ENCODE peak calls at places on chromosome 22, in six cellular contexts. One of them, this sample, is unnamed.

GRCh38 chr22:25064894-25065560 is 112.5 kb downstream of the KIAA1671 start:
- DNase-seq in pancreas: no peak
- DNase-seq in chondrocyte: no peak
- DNase-seq in AG10803: no peak
- DNase-seq in WERI-Rb-1: no peak
- DNase-seq in progenitor cell of endocrine pancreas: no peak
- DNase-seq in this sample: no peak

GRCh38 chr22:37283393-37283937 is 1.2 kb downstream of the CYTH4 start:
- DNase-seq in pancreas: no peak
- DNase-seq in chondrocyte: no peak
- DNase-seq in AG10803: no peak
- DNase-seq in WERI-Rb-1: no peak
- DNase-seq in progenitor cell of endocrine pancreas: no peak
- DNase-seq in this sample: no peak

GRCh38 chr22:38311331-38311635 is 6.0 kb downstream of the CSNK1E start:
- DNase-seq in pancreas: no peak
- DNase-seq in chondrocyte: no peak
- DNase-seq in AG10803: peak
- DNase-seq in WERI-Rb-1: no peak
- DNase-seq in progenitor cell of endocrine pancreas: no peak
- DNase-seq in this sample: no peak

GRCh38 chr22:39661842-39662676 is 91.5 kb downstream of the CACNA1I start:
- DNase-seq in pancreas: peak
- DNase-seq in chondrocyte: no peak
- DNase-seq in AG10803: no peak
- DNase-seq in WERI-Rb-1: no peak
- DNase-seq in progenitor cell of endocrine pancreas: peak
- DNase-seq in this sample: no peak

GRCh38 chr22:38070250-38070921 is 13.2 kb downstream of the PICK1 start:
- DNase-seq in pancreas: no peak
- DNase-seq in chondrocyte: no peak
- DNase-seq in AG10803: no peak
- DNase-seq in WERI-Rb-1: peak
- DNase-seq in progenitor cell of endocrine pancreas: no peak
- DNase-seq in this sample: no peak

GRCh38 chr22:31449521-31449920 is 40.1 kb downstream of the EIF4ENIF1 start:
- DNase-seq in pancreas: no peak
- DNase-seq in chondrocyte: no peak
- DNase-seq in AG10803: peak
- DNase-seq in WERI-Rb-1: no peak
- DNase-seq in progenitor cell of endocrine pancreas: no peak
- DNase-seq in this sample: no peak

GRCh38 chr22:19518568-19519030 is 5.6 kb downstream of the CLDN5 start:
- DNase-seq in pancreas: no peak
- DNase-seq in chondrocyte: peak
- DNase-seq in AG10803: no peak
- DNase-seq in WERI-Rb-1: no peak
- DNase-seq in progenitor cell of endocrine pancreas: no peak
- DNase-seq in this sample: no peak

GRCh38 chr22:37121887-37122591 is 12.5 kb upstream of the TMPRSS6 start:
- DNase-seq in pancreas: no peak
- DNase-seq in chondrocyte: no peak
- DNase-seq in AG10803: peak
- DNase-seq in WERI-Rb-1: no peak
- DNase-seq in progenitor cell of endocrine pancreas: no peak
- DNase-seq in this sample: no peak

GRCh38 chr22:42770941-42771647 is 50.4 kb upstream of the A4GALT start:
- DNase-seq in pancreas: no peak
- DNase-seq in chondrocyte: no peak
- DNase-seq in AG10803: no peak
- DNase-seq in WERI-Rb-1: no peak
- DNase-seq in progenitor cell of endocrine pancreas: no peak
- DNase-seq in this sample: no peak

GRCh38 chr22:38823637-38824036 is 20.2 kb downstream of the NPTXR start:
- DNase-seq in pancreas: no peak
- DNase-seq in chondrocyte: no peak
- DNase-seq in AG10803: no peak
- DNase-seq in WERI-Rb-1: no peak
- DNase-seq in progenitor cell of endocrine pancreas: no peak
- DNase-seq in this sample: no peak

GRCh38 chr22:50184004-50184461 is 1.7 kb upstream of the TRABD start:
- DNase-seq in pancreas: peak
- DNase-seq in chondrocyte: no peak
- DNase-seq in AG10803: peak
- DNase-seq in WERI-Rb-1: peak
- DNase-seq in progenitor cell of endocrine pancreas: no peak
- DNase-seq in this sample: no peak

GRCh38 chr22:39148727-39149535 is 3.5 kb downstream of the CBX7 start:
- DNase-seq in pancreas: no peak
- DNase-seq in chondrocyte: no peak
- DNase-seq in AG10803: no peak
- DNase-seq in WERI-Rb-1: no peak
- DNase-seq in progenitor cell of endocrine pancreas: no peak
- DNase-seq in this sample: no peak

GRCh38 chr22:37428649-37429586 is 1.6 kb upstream of the ELFN2 start:
- DNase-seq in pancreas: no peak
- DNase-seq in chondrocyte: no peak
- DNase-seq in AG10803: peak
- DNase-seq in WERI-Rb-1: peak
- DNase-seq in progenitor cell of endocrine pancreas: peak
- DNase-seq in this sample: peak

GRCh38 chr22:49031746-49032330 is 795.8 kb downstream of the BRD1 start:
- DNase-seq in pancreas: no peak
- DNase-seq in chondrocyte: peak
- DNase-seq in AG10803: no peak
- DNase-seq in WERI-Rb-1: no peak
- DNase-seq in progenitor cell of endocrine pancreas: no peak
- DNase-seq in this sample: no peak

GRCh38 chr22:42820075-42820763 is 36.9 kb downstream of the ARFGAP3 start:
- DNase-seq in pancreas: no peak
- DNase-seq in chondrocyte: no peak
- DNase-seq in AG10803: peak
- DNase-seq in WERI-Rb-1: no peak
- DNase-seq in progenitor cell of endocrine pancreas: no peak
- DNase-seq in this sample: no peak

GRCh38 chr22:49166211-49166610 is 661.5 kb downstream of the BRD1 start:
- DNase-seq in pancreas: no peak
- DNase-seq in chondrocyte: no peak
- DNase-seq in AG10803: no peak
- DNase-seq in WERI-Rb-1: no peak
- DNase-seq in progenitor cell of endocrine pancreas: no peak
- DNase-seq in this sample: no peak

GRCh38 chr22:50225200-50225969 is 19.4 kb downstream of the TUBGCP6 start:
- DNase-seq in pancreas: peak
- DNase-seq in chondrocyte: no peak
- DNase-seq in AG10803: no peak
- DNase-seq in WERI-Rb-1: no peak
- DNase-seq in progenitor cell of endocrine pancreas: no peak
- DNase-seq in this sample: no peak

GRCh38 chr22:50064453-50064852 is 6.4 kb upstream of the TTLL8 start:
- DNase-seq in pancreas: no peak
- DNase-seq in chondrocyte: no peak
- DNase-seq in AG10803: no peak
- DNase-seq in WERI-Rb-1: no peak
- DNase-seq in progenitor cell of endocrine pancreas: no peak
- DNase-seq in this sample: no peak

GRCh38 chr22:38774496-38775166 is 18.8 kb upstream of the SUN2 start:
- DNase-seq in pancreas: no peak
- DNase-seq in chondrocyte: no peak
- DNase-seq in AG10803: no peak
- DNase-seq in WERI-Rb-1: no peak
- DNase-seq in progenitor cell of endocrine pancreas: no peak
- DNase-seq in this sample: no peak

GRCh38 chr22:20296598-20296997 is 23.3 kb downstream of the DGCR6L start:
- DNase-seq in pancreas: no peak
- DNase-seq in chondrocyte: no peak
- DNase-seq in AG10803: no peak
- DNase-seq in WERI-Rb-1: no peak
- DNase-seq in progenitor cell of endocrine pancreas: no peak
- DNase-seq in this sample: no peak

GRCh38 chr22:33526434-33527107 is 393.7 kb downstream of the LARGE1 start:
- DNase-seq in pancreas: peak
- DNase-seq in chondrocyte: no peak
- DNase-seq in AG10803: no peak
- DNase-seq in WERI-Rb-1: no peak
- DNase-seq in progenitor cell of endocrine pancreas: no peak
- DNase-seq in this sample: no peak

DNA sequence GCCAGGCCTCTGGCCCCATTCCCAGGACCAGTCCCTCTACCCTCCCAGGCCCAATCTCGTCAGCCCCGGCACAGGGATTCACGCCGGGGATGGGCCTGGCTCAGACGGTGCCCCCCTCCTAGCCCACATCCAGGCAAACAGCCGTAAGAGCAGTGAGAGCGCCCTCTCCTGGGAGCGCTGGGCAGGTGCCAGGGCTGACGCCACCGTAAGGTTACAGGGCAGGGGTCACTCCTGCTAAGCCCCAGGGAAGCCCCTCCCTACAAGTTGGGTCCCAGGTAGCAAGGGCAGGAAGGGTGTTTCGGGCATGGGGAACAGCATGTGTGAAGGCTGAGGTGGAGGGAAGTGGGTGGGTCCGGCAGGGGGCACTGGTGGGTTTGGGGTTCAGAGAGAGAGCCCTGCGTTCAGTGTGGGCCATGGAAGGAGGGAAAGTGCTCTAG is 19.2 kb upstream of the PPARA start:
- DNase-seq in pancreas: no peak
- DNase-seq in chondrocyte: no peak
- DNase-seq in AG10803: no peak
- DNase-seq in WERI-Rb-1: no peak
- DNase-seq in progenitor cell of endocrine pancreas: no peak
- DNase-seq in this sample: no peak
- TF ChIP-seq CTCF in pancreas: no peak
- TF ChIP-seq CTCF in chondrocyte: peak
- TF ChIP-seq CTCF in AG10803: peak
- TF ChIP-seq CTCF in WERI-Rb-1: peak
- TF ChIP-seq CTCF in progenitor cell of endocrine pancreas: peak
- TF ChIP-seq CTCF in this sample: peak

DNA sequence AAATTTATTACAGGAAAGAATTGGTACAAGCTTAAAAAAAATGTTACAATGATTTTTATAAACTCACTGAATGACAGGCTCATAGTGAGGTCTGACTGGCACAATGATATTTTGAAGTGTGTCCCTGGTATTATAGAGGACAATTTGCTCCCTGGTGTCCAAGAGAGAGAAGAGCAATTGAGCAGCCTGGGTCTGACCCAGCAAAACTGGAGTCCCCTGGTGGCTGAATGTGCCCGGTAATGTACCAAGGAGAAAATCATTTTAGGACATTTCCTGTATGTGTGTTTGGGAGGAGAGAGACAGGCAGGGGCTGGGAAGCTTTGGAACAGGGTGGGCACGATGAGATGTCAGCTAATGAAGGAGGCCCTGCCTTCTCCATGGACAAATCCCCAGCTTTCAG is 125.3 kb downstream of the APOL5 start:
- DNase-seq in pancreas: no peak
- DNase-seq in chondrocyte: no peak
- DNase-seq in AG10803: peak
- DNase-seq in WERI-Rb-1: peak
- DNase-seq in progenitor cell of endocrine pancreas: no peak
- DNase-seq in this sample: peak
- TF ChIP-seq CTCF in pancreas: peak
- TF ChIP-seq CTCF in chondrocyte: peak
- TF ChIP-seq CTCF in AG10803: peak
- TF ChIP-seq CTCF in WERI-Rb-1: peak
- TF ChIP-seq CTCF in progenitor cell of endocrine pancreas: peak
- TF ChIP-seq CTCF in this sample: peak

DNA sequence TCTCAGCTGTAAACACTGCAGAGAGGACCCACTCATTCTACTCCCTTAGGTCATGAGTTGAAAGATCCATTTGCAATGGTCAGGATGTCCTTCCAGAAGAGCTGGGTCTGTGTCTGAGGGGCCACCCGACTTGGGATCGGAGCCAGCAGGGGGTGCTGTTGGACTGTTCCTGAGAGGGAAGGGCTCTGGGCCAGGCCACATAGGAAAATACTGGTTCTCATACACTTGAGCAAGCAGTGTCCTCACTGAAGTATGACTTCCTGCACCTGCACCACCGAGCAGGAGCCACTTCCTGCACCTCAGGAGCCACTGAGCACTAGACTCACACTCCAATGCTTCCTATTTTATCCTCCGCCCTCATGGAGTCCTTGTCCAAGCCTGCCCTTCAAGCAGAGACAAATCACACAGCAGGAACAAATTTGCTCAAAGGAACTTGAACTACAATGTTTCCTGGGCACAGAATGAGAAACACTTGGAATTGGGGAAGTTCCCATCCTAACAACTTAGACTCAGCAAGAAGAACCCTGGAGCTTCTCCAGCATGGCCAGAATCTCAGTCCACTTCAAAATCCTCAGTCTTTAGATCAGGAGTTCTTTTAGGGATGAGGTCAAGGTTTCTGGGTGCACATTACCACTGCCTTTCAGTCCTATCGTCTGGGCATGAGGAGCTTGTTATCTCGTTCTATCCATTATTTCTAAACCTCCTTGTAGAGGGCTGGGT is 36.6 kb upstream of the VPREB1 start:
- DNase-seq in pancreas: peak
- DNase-seq in chondrocyte: no peak
- DNase-seq in AG10803: peak
- DNase-seq in WERI-Rb-1: peak
- DNase-seq in progenitor cell of endocrine pancreas: peak
- DNase-seq in this sample: peak
- TF ChIP-seq CTCF in pancreas: peak
- TF ChIP-seq CTCF in chondrocyte: peak
- TF ChIP-seq CTCF in AG10803: peak
- TF ChIP-seq CTCF in WERI-Rb-1: peak
- TF ChIP-seq CTCF in progenitor cell of endocrine pancreas: peak
- TF ChIP-seq CTCF in this sample: peak

GRCh38 chr22:28711820-28712777 is 29.5 kb downstream of the CHEK2 start:
- DNase-seq in pancreas: no peak
- DNase-seq in chondrocyte: no peak
- DNase-seq in AG10803: peak
- DNase-seq in WERI-Rb-1: no peak
- DNase-seq in progenitor cell of endocrine pancreas: no peak
- DNase-seq in this sample: no peak

GRCh38 chr22:28711341-28711740 is 30.3 kb downstream of the CHEK2 start:
- DNase-seq in pancreas: no peak
- DNase-seq in chondrocyte: no peak
- DNase-seq in AG10803: no peak
- DNase-seq in WERI-Rb-1: no peak
- DNase-seq in progenitor cell of endocrine pancreas: no peak
- DNase-seq in this sample: no peak

GRCh38 chr22:28706845-28707244 is 27.2 kb upstream of the TTC28 start:
- DNase-seq in pancreas: no peak
- DNase-seq in chondrocyte: no peak
- DNase-seq in AG10803: no peak
- DNase-seq in WERI-Rb-1: no peak
- DNase-seq in progenitor cell of endocrine pancreas: no peak
- DNase-seq in this sample: no peak

GRCh38 chr22:28710889-28711285 is 30.7 kb downstream of the CHEK2 start:
- DNase-seq in pancreas: no peak
- DNase-seq in chondrocyte: no peak
- DNase-seq in AG10803: peak
- DNase-seq in WERI-Rb-1: no peak
- DNase-seq in progenitor cell of endocrine pancreas: no peak
- DNase-seq in this sample: no peak

GRCh38 chr22:28710112-28710888 is 30.7 kb upstream of the TTC28 start:
- DNase-seq in pancreas: no peak
- DNase-seq in chondrocyte: no peak
- DNase-seq in AG10803: peak
- DNase-seq in WERI-Rb-1: no peak
- DNase-seq in progenitor cell of endocrine pancreas: no peak
- DNase-seq in this sample: no peak
- TF ChIP-seq CTCF in pancreas: no peak
- TF ChIP-seq CTCF in chondrocyte: no peak
- TF ChIP-seq CTCF in AG10803: no peak
- TF ChIP-seq CTCF in WERI-Rb-1: no peak
- TF ChIP-seq CTCF in progenitor cell of endocrine pancreas: no peak
- TF ChIP-seq CTCF in this sample: no peak

This sample was measured in neural crest cell.